ENCODE peak calls at places on chromosomes 6 and 20, in eight cellular contexts. X, L, D, S, P, V, B and A are unnamed samples.

GRCh38 chr20:29079769-29080690 is 2177.4 kb upstream of the DEFB115 start:
- DNase-seq in V (no peak), P (no peak), B (no peak), X (peak; percentile 54), L (no peak), D (no peak), S (peak; percentile 30), A (peak; percentile 29)

GRCh38 chr6:21005816-21006553 is 471.7 kb downstream of the CDKAL1 start:
- DNase-seq in X (peak; percentile 85), B (peak; percentile 33), P (no peak), V (no peak), D (no peak), L (no peak), S (no peak), A (peak; percentile 97)

GRCh38 chr6:170438402-170438753 is 114.7 kb downstream of the PSMB1 start:
- DNase-seq in L (peak; percentile 27), P (peak; percentile 94), S (no peak), X (peak; percentile 97), D (peak; percentile 54), V (peak; percentile 99), B (peak; percentile 99), A (peak; percentile 99)

GRCh38 chr6:130870179-130870881 is 43.1 kb downstream of the SMLR1 start:
- DNase-seq in B (no peak), V (no peak), X (no peak), P (no peak), S (no peak), L (no peak), D (no peak), A (no peak)

GRCh38 chr6:166627875-166628849 is 1.1 kb upstream of the RPS6KA2 start:
- DNase-seq in S (peak; percentile 52), P (peak; percentile 30), X (peak; percentile 50), D (peak; percentile 72), L (peak; percentile 28), B (peak; percentile 54), V (peak; percentile 76), A (peak; percentile 61)

GRCh38 chr6:157966990-157967389 is 14.7 kb upstream of the SYNJ2 start:
- DNase-seq in V (peak; percentile 73), X (no peak), L (no peak), D (no peak), P (peak; percentile 54), S (no peak), B (no peak), A (no peak)

GRCh38 chr20:50484271-50484976 is 25.8 kb upstream of the PTPN1 start:
- DNase-seq in X (no peak), B (no peak), S (no peak), V (no peak), P (no peak), D (no peak), L (no peak), A (no peak)

GRCh38 chr20:36262440-36262839 is 26.2 kb downstream of the AAR2 start:
- DNase-seq in X (no peak), P (no peak), S (no peak), V (no peak), D (no peak), B (no peak), L (no peak), A (no peak)

GRCh38 chr6:20433321-20433720 is 31.6 kb downstream of the E2F3 start:
- DNase-seq in V (no peak), S (no peak), B (no peak), X (no peak), L (no peak), P (no peak), D (no peak), A (no peak)